ENCODE peak calls at places on chromosomes 11 and 22, in eight cellular contexts. T, B, K, L, D, A, R and X are unnamed samples.
A peak's percentile ranks its signal among the peaks of the same experiment; 100 is the strongest.

GRCh38 chr22:44088976-44089570 is 65.0 kb downstream of the PARVB start:
- DNase-seq in L (peak; percentile 81), A (no peak), T (no peak), B (peak; percentile 21), D (peak; percentile 26), K (no peak), R (peak; percentile 18), X (no peak)

GRCh38 chr11:58999291-58999680 is 60.0 kb downstream of the GLYATL1 start:
- DNase-seq in T (no peak), R (no peak), D (no peak), A (no peak), K (no peak), L (no peak), B (no peak), X (no peak)

GRCh38 chr11:108599978-108600377 is 6.4 kb upstream of the EXPH5 start:
- DNase-seq in L (no peak), K (no peak), D (no peak), R (no peak), B (no peak), T (no peak), A (no peak), X (no peak)

GRCh38 chr11:58059011-58059358 is 28.2 kb downstream of the OR6Q1 start:
- DNase-seq in D (peak; percentile 22), R (peak; percentile 91), K (no peak), A (peak; percentile 56), L (no peak), B (peak; percentile 81), T (no peak), X (no peak)

GRCh38 chr11:57800444-57801184 is 39.0 kb downstream of the CTNND1 start:
- DNase-seq in A (peak; percentile 83), R (peak; percentile 84), L (no peak), K (peak; percentile 75), T (no peak), D (peak; percentile 39), B (peak; percentile 79), X (peak; percentile 71)

GRCh38 chr11:57649826-57650738 is at the start of gene YPEL4:
- DNase-seq in T (no peak), K (peak; percentile 57), L (peak; percentile 77), R (peak; percentile 85), D (no peak), B (peak; percentile 83), A (peak; percentile 69), X (peak; percentile 59)

GRCh38 chr22:25057013-25057881 is 104.7 kb downstream of the KIAA1671 start:
- DNase-seq in D (no peak), B (peak; percentile 23), R (peak; percentile 50), L (peak; percentile 63), A (peak; percentile 75), K (peak; percentile 60), T (no peak), X (peak; percentile 71)

GRCh38 chr11:12914401-12914912 is 94.7 kb upstream of the RASSF10 start:
- DNase-seq in A (peak; percentile 89), R (peak; percentile 28), K (peak; percentile 28), B (peak; percentile 55), T (no peak), L (peak; percentile 92), D (no peak), X (peak; percentile 37)

GRCh38 chr22:21067075-21067900 is 21.5 kb downstream of the LRRC74B start:
- DNase-seq in R (no peak), L (no peak), D (no peak), T (no peak), A (no peak), B (no peak), K (no peak), X (no peak)

GRCh38 chr22:21102659-21103267 is 57.0 kb downstream of the LRRC74B start:
- DNase-seq in R (peak; percentile 59), B (peak; percentile 55), L (peak; percentile 91), A (peak; percentile 90), D (no peak), T (no peak), K (peak; percentile 77), X (peak; percentile 88)

GRCh38 chr11:129237456-129237855 is 45.3 kb upstream of the ARHGAP32 start:
- DNase-seq in B (no peak), T (no peak), A (no peak), D (no peak), L (no peak), R (no peak), K (no peak), X (no peak)

GRCh38 chr22:40323681-40324083 is 22.6 kb upstream of the ADSL start:
- DNase-seq in D (no peak), B (peak; percentile 17), A (no peak), L (no peak), T (no peak), R (no peak), K (no peak), X (no peak)

GRCh38 chr11:2585566-2586090 is 114.2 kb downstream of the KCNQ1OT1 start:
- DNase-seq in T (no peak), R (no peak), D (no peak), L (peak; percentile 0), B (no peak), A (no peak), K (no peak), X (peak; percentile 6)

GRCh38 chr22:49297286-49297870 is 530.3 kb downstream of the BRD1 start:
- DNase-seq in D (no peak), K (no peak), R (no peak), B (no peak), A (no peak), L (no peak), T (no peak), X (no peak)

GRCh38 chr22:49295465-49295743 is 532.3 kb downstream of the BRD1 start:
- DNase-seq in L (no peak), A (no peak), T (no peak), B (no peak), R (no peak), K (no peak), D (no peak), X (no peak)

GRCh38 chr22:49295851-49296560 is 531.7 kb downstream of the BRD1 start:
- DNase-seq in R (no peak), T (no peak), K (no peak), L (no peak), B (no peak), D (no peak), A (no peak), X (no peak)

GRCh38 chr22:49297871-49298721 is 529.6 kb downstream of the BRD1 start:
- DNase-seq in D (no peak), T (no peak), R (no peak), L (no peak), A (no peak), K (no peak), B (no peak), X (no peak)

DNA sequence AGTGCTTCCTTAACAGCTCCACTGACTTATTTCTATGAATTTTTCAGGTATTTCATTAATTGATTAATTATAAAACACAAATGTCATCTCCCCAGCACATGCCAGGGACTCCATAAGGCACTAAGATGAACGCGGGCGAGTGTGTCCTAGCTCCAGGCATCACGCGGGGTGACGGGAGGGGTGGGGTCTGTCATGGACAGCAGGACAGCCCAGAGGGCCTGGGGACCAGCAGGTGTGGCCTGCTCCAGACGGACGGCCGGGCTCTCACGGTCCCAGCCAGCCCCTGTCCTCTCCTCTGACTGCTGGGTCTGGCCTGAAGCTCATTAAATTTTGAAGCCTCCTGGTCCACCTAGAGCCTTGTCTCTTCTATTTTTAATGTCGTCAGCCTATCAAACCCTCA is 531.1 kb downstream of the BRD1 start:
- DNase-seq in K (no peak), A (no peak), B (no peak), D (no peak), R (no peak), L (no peak), T (no peak), X (no peak)
- TF ChIP-seq CTCF in K (no peak), A (no peak), B (no peak), D (no peak), R (no peak), L (no peak), T (no peak), X (no peak)

GRCh38 chr22:19432092-19432844 is at the start of gene MRPL40:
- DNase-seq in R (peak; percentile 96), D (peak; percentile 44), A (peak; percentile 89), B (peak; percentile 92), L (peak; percentile 90), K (peak; percentile 97), T (peak; percentile 75), X (peak; percentile 96)

GRCh38 chr22:19429950-19430889 is 1.3 kb downstream of the HIRA start:
- DNase-seq in A (peak; percentile 27), T (no peak), D (no peak), B (peak; percentile 80), K (peak; percentile 88), L (no peak), R (peak; percentile 71), X (peak; percentile 38)

GRCh38 chr22:19431641-19432091 is at the start of gene HIRA:
- DNase-seq in D (no peak), B (peak; percentile 69), R (peak; percentile 76), T (no peak), L (peak; percentile 90), A (peak; percentile 88), K (peak; percentile 88), X (peak; percentile 81)

GRCh38 chr22:19434829-19435580 is 2.7 kb downstream of the MRPL40 start:
- DNase-seq in B (no peak), K (no peak), A (no peak), T (no peak), L (no peak), R (no peak), D (no peak), X (no peak)

GRCh38 chr22:19430890-19431541 is 517 bp downstream of the HIRA start:
- DNase-seq in K (peak; percentile 60), A (peak; percentile 72), B (peak; percentile 25), T (no peak), R (peak; percentile 30), L (peak; percentile 17), D (no peak), X (peak; percentile 27)
- TF ChIP-seq CTCF in K (peak; percentile 5), A (peak; percentile 57), B (peak; percentile 16), T (peak; percentile 10), R (peak; percentile 19), L (no peak), D (peak; percentile 25), X (no peak)

GRCh38 chr22:47351836-47352579 is 589.6 kb downstream of the TBC1D22A start:
- DNase-seq in T (no peak), L (no peak), B (no peak), A (no peak), K (no peak), D (no peak), R (no peak), X (no peak)
- TF ChIP-seq CTCF in T (no peak), L (no peak), B (no peak), A (no peak), K (no peak), D (no peak), R (no peak), X (no peak)

DNA sequence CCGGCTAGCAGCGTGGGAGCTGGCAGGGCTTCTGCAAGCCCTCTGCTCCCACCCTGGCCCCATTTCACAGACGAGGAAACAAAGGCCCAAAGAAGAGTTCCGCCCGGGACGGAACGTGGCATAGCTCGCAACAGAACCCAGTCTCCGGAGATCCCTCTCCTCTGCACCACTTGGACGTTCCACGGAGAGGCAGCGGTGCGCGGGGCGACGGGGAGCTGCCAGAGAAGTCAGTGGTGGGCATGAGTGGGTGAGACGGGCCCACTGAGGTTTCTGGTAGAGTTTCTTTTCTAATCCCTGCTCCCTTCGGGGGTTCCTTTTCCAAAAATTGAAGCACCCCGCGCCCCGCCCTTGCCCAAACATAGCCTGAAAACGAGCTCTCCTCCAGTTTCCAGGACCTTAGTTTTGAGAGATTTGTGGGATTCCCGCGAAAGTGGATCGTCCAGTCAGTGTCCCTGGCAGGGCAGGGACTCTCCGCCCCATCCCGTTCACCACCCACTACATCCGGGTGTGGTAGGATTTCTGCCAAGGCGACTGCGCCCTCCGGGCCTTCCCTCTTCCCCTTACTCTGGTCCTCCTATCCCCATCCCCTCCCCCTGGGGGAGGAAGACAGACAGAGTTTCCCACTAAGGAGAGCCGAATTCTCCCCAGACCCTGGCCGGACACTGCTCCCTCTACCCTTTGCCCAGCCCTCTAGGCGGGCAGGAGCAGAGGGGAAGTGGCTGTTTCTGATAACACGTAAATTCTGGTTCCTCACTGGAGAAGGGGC is 764 bp upstream of the NECTIN1 start:
- DNase-seq in K (no peak), R (peak; percentile 73), D (peak; percentile 30), B (peak; percentile 63), L (no peak), T (no peak), A (peak; percentile 59), X (peak; percentile 40)
- TF ChIP-seq CTCF in K (no peak), R (no peak), D (peak; percentile 10), B (no peak), L (peak; percentile 61), T (no peak), A (no peak), X (no peak)